ENCODE peak calls at places on chromosomes 16 and 17, in ten cellular contexts. Q is NCI-H2081 treated with DMSO at 0.1 percent for 48 hours; H is PC-9; S is upper lobe of left lung; T is stimulated activated CD8-positive, alpha-beta memory T cell treated with anti-CD3 and anti-CD28 coated beads, Interleukin-2, amount 100 ng/mL, for 48 hours; Z is posterior cingulate gyrus; I is left cardiac atrium; D is neuronal stem cell; F is Ammon's horn; P is cardiac septum. N is an unnamed sample.

GRCh38 chr16:16005725-16006124 is 56.3 kb downstream of the ABCC1 start:
- DNase-seq in Q (no peak), H (no peak), S (no peak), T (no peak), Z (no peak), I (no peak), D (no peak), F (no peak), P (no peak), N (no peak)

GRCh38 chr16:11328172-11329079 is 16.8 kb upstream of the RMI2 start:
- DNase-seq in Q (no peak), H (peak; percentile 78), S (peak; percentile 83), T (no peak), Z (no peak), I (peak; percentile 81), D (peak; percentile 62), F (peak; percentile 37), P (no peak), N (peak; percentile 94)

GRCh38 chr17:77127735-77128361 is 12.9 kb upstream of the SEC14L1 start:
- DNase-seq in Q (no peak), H (no peak), S (peak; percentile 83), T (peak; percentile 45), Z (no peak), I (peak; percentile 79), D (no peak), F (peak; percentile 69), P (peak; percentile 88), N (no peak)

GRCh38 chr17:45052052-45052772 is 780 bp upstream of the DCAKD start:
- DNase-seq in Q (peak; percentile 57), H (peak; percentile 10), S (peak; percentile 42), T (peak; percentile 23), Z (peak; percentile 19), I (peak; percentile 62), D (peak; percentile 39), F (peak; percentile 19), P (no peak), N (peak; percentile 34)

GRCh38 chr17:59380474-59380873 is 49.0 kb downstream of the YPEL2 start:
- DNase-seq in Q (no peak), H (no peak), S (no peak), T (no peak), Z (no peak), I (no peak), D (no peak), F (no peak), P (no peak), N (no peak)

GRCh38 chr17:76811028-76811427 is 57.2 kb upstream of the MGAT5B start:
- DNase-seq in Q (no peak), H (no peak), S (no peak), T (no peak), Z (no peak), I (no peak), D (no peak), F (no peak), P (no peak), N (no peak)

GRCh38 chr17:74156878-74157277 is 46.6 kb upstream of the RPL38 start:
- DNase-seq in Q (no peak), H (no peak), S (no peak), T (no peak), Z (no peak), I (no peak), D (no peak), F (no peak), P (no peak), N (no peak)

GRCh38 chr17:33267279-33267790 is 25.8 kb downstream of the ASIC2 start:
- DNase-seq in Q (no peak), H (peak; percentile 42), S (no peak), T (no peak), Z (no peak), I (no peak), D (no peak), F (no peak), P (no peak), N (peak; percentile 84)

GRCh38 chr17:50657054-50657453 is 22.4 kb downstream of the ABCC3 start:
- DNase-seq in Q (no peak), H (no peak), S (no peak), T (no peak), Z (no peak), I (no peak), D (no peak), F (no peak), P (no peak), N (no peak)

GRCh38 chr17:51585514-51586104 is 325.3 kb downstream of the UTP18 start:
- DNase-seq in Q (no peak), H (peak; percentile 1), S (no peak), T (no peak), Z (peak; percentile 17), I (no peak), D (peak; percentile 18), F (no peak), P (no peak), N (no peak)

GRCh38 chr17:50134206-50135110 is 4.5 kb upstream of the SAMD14 start:
- DNase-seq in Q (no peak), H (no peak), S (no peak), T (no peak), Z (no peak), I (no peak), D (no peak), F (no peak), P (no peak), N (no peak)

GRCh38 chr17:62080647-62081046 is 15.6 kb upstream of the MED13 start:
- DNase-seq in Q (no peak), H (no peak), S (no peak), T (no peak), Z (no peak), I (no peak), D (no peak), F (no peak), P (no peak), N (no peak)

GRCh38 chr16:24784121-24784520 is 54.7 kb downstream of the TNRC6A start:
- DNase-seq in Q (no peak), H (no peak), S (no peak), T (no peak), Z (no peak), I (no peak), D (no peak), F (no peak), P (no peak), N (no peak)

GRCh38 chr16:81266680-81267095 is 28.2 kb downstream of the BCO1 start:
- DNase-seq in Q (no peak), H (peak; percentile 70), S (no peak), T (no peak), Z (no peak), I (no peak), D (no peak), F (no peak), P (no peak), N (no peak)

GRCh38 chr16:14460726-14461125 is 169.3 kb downstream of the PARN start:
- DNase-seq in Q (no peak), H (no peak), S (no peak), T (no peak), Z (no peak), I (no peak), D (no peak), F (no peak), P (no peak), N (no peak)

GRCh38 chr16:911604-912321 is 59.0 kb downstream of the LMF1 start:
- DNase-seq in Q (no peak), H (no peak), S (no peak), T (no peak), Z (peak; percentile 47), I (no peak), D (no peak), F (peak; percentile 33), P (no peak), N (no peak)

GRCh38 chr17:76581515-76581914 is 4.1 kb downstream of the ST6GALNAC2 start:
- DNase-seq in Q (no peak), H (no peak), S (no peak), T (no peak), Z (no peak), I (no peak), D (no peak), F (no peak), P (no peak), N (no peak)

GRCh38 chr17:352421-353212 is at the start of gene RPH3AL:
- DNase-seq in Q (no peak), H (peak; percentile 67), S (peak; percentile 89), T (no peak), Z (no peak), I (peak; percentile 70), D (peak; percentile 48), F (no peak), P (no peak), N (peak; percentile 44)

GRCh38 chr16:82031116-82032084 is 3.7 kb upstream of the HSD17B2 start:
- DNase-seq in Q (no peak), H (no peak), S (no peak), T (no peak), Z (no peak), I (no peak), D (peak; percentile 33), F (peak; percentile 69), P (no peak), N (peak; percentile 83)

GRCh38 chr16:25838724-25839186 is 147.0 kb downstream of the HS3ST4 start:
- DNase-seq in Q (no peak), H (peak; percentile 12), S (no peak), T (no peak), Z (peak; percentile 8), I (no peak), D (peak; percentile 61), F (peak; percentile 71), P (no peak), N (peak; percentile 53)

GRCh38 chr17:42255425-42255810 is 20.8 kb downstream of the STAT5B start:
- DNase-seq in Q (no peak), H (no peak), S (no peak), T (no peak), Z (no peak), I (no peak), D (no peak), F (no peak), P (no peak), N (no peak)

N was measured in AG10803.